ENCODE peak calls at places on chromosome 2, in ten cellular contexts. Y, H, Z, O, V, P, W, B, J and C are unnamed samples.

GRCh38 chr2:185531721-185532120 is 206.9 kb upstream of the FSIP2 start:
- DNase-seq in Y (no peak), H (no peak), Z (no peak), O (no peak), V (no peak), P (no peak), W (no peak), B (no peak), J (no peak), C (no peak)

GRCh38 chr2:169349528-169349927 is 12.8 kb downstream of the LRP2 start:
- DNase-seq in Y (no peak), H (no peak), Z (no peak), O (no peak), V (no peak), P (no peak), W (no peak), B (no peak), J (no peak), C (no peak)

GRCh38 chr2:228841475-228841874 is 429.6 kb downstream of the PID1 start:
- DNase-seq in Y (no peak), H (no peak), Z (no peak), O (no peak), V (no peak), P (no peak), W (no peak), B (no peak), J (no peak), C (no peak)

GRCh38 chr2:157509755-157510154 is 65.9 kb upstream of the CYTIP start:
- DNase-seq in Y (no peak), H (no peak), Z (no peak), O (no peak), V (peak), P (no peak), W (no peak), B (no peak), J (no peak), C (no peak)

GRCh38 chr2:86274265-86274917 is 63.0 kb downstream of the REEP1 start:
- DNase-seq in Y (peak), H (peak), Z (no peak), O (no peak), V (no peak), P (no peak), W (no peak), B (no peak), J (no peak), C (no peak)

GRCh38 chr2:59734743-59735142 is 818.7 kb downstream of the BCL11A start:
- DNase-seq in Y (no peak), H (no peak), Z (no peak), O (no peak), V (no peak), P (no peak), W (no peak), B (no peak), J (no peak), C (peak)

GRCh38 chr2:219570194-219570923 is 980 bp downstream of the OBSL1 start:
- DNase-seq in Y (peak), H (peak), Z (no peak), O (no peak), V (no peak), P (no peak), W (peak), B (peak), J (no peak), C (peak)

GRCh38 chr2:234694244-234695013 is 197.5 kb upstream of the ARL4C start:
- DNase-seq in Y (peak), H (peak), Z (peak), O (no peak), V (peak), P (no peak), W (no peak), B (no peak), J (no peak), C (no peak)

GRCh38 chr2:157245441-157246211 is 11.9 kb upstream of the GALNT5 start:
- DNase-seq in Y (no peak), H (no peak), Z (no peak), O (no peak), V (no peak), P (no peak), W (no peak), B (no peak), J (no peak), C (no peak)

GRCh38 chr2:80040226-80040625 is 264.3 kb downstream of the LRRTM1 start:
- DNase-seq in Y (no peak), H (no peak), Z (no peak), O (no peak), V (no peak), P (no peak), W (no peak), B (no peak), J (no peak), C (no peak)